ENCODE peak calls at places on chromosome 22, in seven cellular contexts. T is H1, S is GM12892, P is K562, F is HepG2, X is SK-N-SH, U is GM12878. N is an unnamed sample.

GRCh38 chr22:28989035-28989464 is 72.6 kb downstream of the C22orf31 start:
- DNase-seq in T (no peak), S (no peak), P (no peak), F (no peak), X (no peak), U (no peak), N (no peak)

GRCh38 chr22:50530857-50531545 is 1.2 kb upstream of the TYMP start:
- DNase-seq in T (peak), S (peak), P (no peak), F (peak), X (no peak), U (no peak), N (peak)

GRCh38 chr22:40381461-40381860 is 11.1 kb downstream of the SGSM3 start:
- DNase-seq in T (no peak), S (no peak), P (no peak), F (no peak), X (no peak), U (no peak), N (no peak)

GRCh38 chr22:50148991-50149721 is 21.4 kb upstream of the PANX2 start:
- DNase-seq in T (peak), S (peak), P (peak), F (peak), X (peak), U (peak), N (peak)

GRCh38 chr22:24324137-24324536 is 53.5 kb downstream of the SPECC1L start:
- DNase-seq in T (no peak), S (no peak), P (no peak), F (no peak), X (no peak), U (no peak), N (no peak)

GRCh38 chr22:50059185-50059880 is 1.2 kb upstream of the TTLL8 start:
- DNase-seq in T (no peak), S (no peak), P (peak), F (peak), X (peak), U (no peak), N (no peak)

GRCh38 chr22:38461414-38462081 is 6.3 kb upstream of the KDELR3 start:
- DNase-seq in T (peak), S (no peak), P (peak), F (peak), X (peak), U (no peak), N (peak)

GRCh38 chr22:23119492-23120414 is 22.0 kb downstream of the RSPH14 start:
- DNase-seq in T (no peak), S (no peak), P (peak), F (no peak), X (no peak), U (no peak), N (peak)

GRCh38 chr22:21646608-21647590 is 4.8 kb downstream of the SDF2L1 start:
- DNase-seq in T (peak), S (no peak), P (peak), F (peak), X (peak), U (peak), N (peak)

GRCh38 chr22:22343603-22344276 is 99.2 kb downstream of the VPREB1 start:
- DNase-seq in T (no peak), S (no peak), P (no peak), F (no peak), X (no peak), U (no peak), N (no peak)

GRCh38 chr22:35299217-35299716 is 427 bp upstream of the TOM1 start:
- DNase-seq in T (no peak), S (no peak), P (no peak), F (no peak), X (peak), U (no peak), N (no peak)

GRCh38 chr22:38927033-38927789 is 30.2 kb upstream of the APOBEC3A start:
- DNase-seq in T (peak), S (peak), P (no peak), F (no peak), X (peak), U (peak), N (peak)

GRCh38 chr22:38719196-38719595 is 13.5 kb downstream of the GTPBP1 start:
- DNase-seq in T (no peak), S (no peak), P (no peak), F (no peak), X (no peak), U (no peak), N (no peak)

GRCh38 chr22:40002935-40003715 is 8.4 kb downstream of the FAM83F start:
- DNase-seq in T (no peak), S (no peak), P (no peak), F (no peak), X (no peak), U (no peak), N (no peak)

GRCh38 chr22:23054531-23055257 is 15.6 kb upstream of the GNAZ start:
- DNase-seq in T (peak), S (no peak), P (no peak), F (no peak), X (no peak), U (peak), N (no peak)

GRCh38 chr22:34068011-34068410 is 147.7 kb upstream of the LARGE1 start:
- DNase-seq in T (no peak), S (no peak), P (no peak), F (no peak), X (no peak), U (no peak), N (no peak)

GRCh38 chr22:38505595-38506117 is 455 bp downstream of the DDX17 start:
- DNase-seq in T (no peak), S (peak), P (peak), F (no peak), X (peak), U (no peak), N (peak)

GRCh38 chr22:40423246-40423753 is 52.9 kb downstream of the SGSM3 start:
- DNase-seq in T (no peak), S (no peak), P (no peak), F (no peak), X (no peak), U (no peak), N (no peak)

GRCh38 chr22:43085658-43086606 is 3.3 kb downstream of the TTLL1 start:
- DNase-seq in T (no peak), S (no peak), P (no peak), F (no peak), X (no peak), U (peak), N (peak)

GRCh38 chr22:22930571-22931556 is 43.2 kb downstream of the IGLL5 start:
- DNase-seq in T (no peak), S (no peak), P (no peak), F (no peak), X (no peak), U (no peak), N (no peak)

GRCh38 chr22:25120761-25121212 is 78.9 kb upstream of the CRYBB3 start:
- DNase-seq in T (no peak), S (no peak), P (no peak), F (peak), X (no peak), U (no peak), N (no peak)

GRCh38 chr22:23072035-23072910 is 2.0 kb downstream of the GNAZ start:
- DNase-seq in T (no peak), S (no peak), P (no peak), F (no peak), X (no peak), U (no peak), N (no peak)

GRCh38 chr22:23856721-23857605 is 712 bp upstream of the SLC2A11 start:
- DNase-seq in T (peak), S (peak), P (no peak), F (peak), X (peak), U (no peak), N (peak)

GRCh38 chr22:20567371-20567847 is 60.0 kb downstream of the MED15 start:
- DNase-seq in T (no peak), S (no peak), P (no peak), F (no peak), X (no peak), U (no peak), N (no peak)

GRCh38 chr22:37501610-37502341 is 15.6 kb upstream of the MFNG start:
- DNase-seq in T (no peak), S (no peak), P (peak), F (peak), X (no peak), U (no peak), N (no peak)

GRCh38 chr22:22400964-22401363 is 107.6 kb downstream of the ZNF280B start:
- DNase-seq in T (no peak), S (no peak), P (no peak), F (no peak), X (no peak), U (no peak), N (no peak)

GRCh38 chr22:44712962-44713361 is 11.0 kb downstream of the PRR5 start:
- DNase-seq in T (no peak), S (no peak), P (no peak), F (no peak), X (no peak), U (no peak), N (no peak)

GRCh38 chr22:35124674-35125219 is 58.8 kb downstream of the ISX start:
- DNase-seq in T (no peak), S (no peak), P (no peak), F (no peak), X (no peak), U (no peak), N (no peak)

GRCh38 chr22:19476023-19476422 is 3.0 kb downstream of the UFD1 start:
- DNase-seq in T (no peak), S (no peak), P (no peak), F (no peak), X (no peak), U (no peak), N (no peak)

GRCh38 chr22:31583861-31584485 is 78.0 kb downstream of the PISD start:
- DNase-seq in T (no peak), S (no peak), P (no peak), F (no peak), X (no peak), U (no peak), N (no peak)

GRCh38 chr22:42180349-42180842 is 49.8 kb upstream of the CYP2D6 start:
- DNase-seq in T (no peak), S (no peak), P (peak), F (no peak), X (no peak), U (no peak), N (no peak)

GRCh38 chr22:43852605-43853327 is 9.5 kb downstream of the SULT4A1 start:
- DNase-seq in T (no peak), S (no peak), P (no peak), F (no peak), X (no peak), U (no peak), N (no peak)

GRCh38 chr22:23380230-23380573 is 199.9 kb downstream of the IGLL1 start:
- DNase-seq in T (no peak), S (no peak), P (peak), F (no peak), X (no peak), U (no peak), N (no peak)

GRCh38 chr22:19239464-19239863 is 52.1 kb downstream of the CLTCL1 start:
- DNase-seq in T (no peak), S (no peak), P (no peak), F (no peak), X (no peak), U (no peak), N (no peak)

GRCh38 chr22:44047891-44048301 is 23.8 kb downstream of the PARVB start:
- DNase-seq in T (no peak), S (peak), P (no peak), F (no peak), X (no peak), U (no peak), N (no peak)

GRCh38 chr22:38310518-38311330 is 6.5 kb downstream of the CSNK1E start:
- DNase-seq in T (no peak), S (no peak), P (no peak), F (no peak), X (no peak), U (no peak), N (no peak)

GRCh38 chr22:42379961-42380537 is 52.2 kb downstream of the NFAM1 start:
- DNase-seq in T (no peak), S (no peak), P (no peak), F (no peak), X (no peak), U (no peak), N (no peak)

GRCh38 chr22:39567135-39567946 is 3.2 kb upstream of the CACNA1I start:
- DNase-seq in T (no peak), S (no peak), P (no peak), F (no peak), X (no peak), U (no peak), N (no peak)

GRCh38 chr22:38193580-38193979 is 8.2 kb upstream of the MAFF start:
- DNase-seq in T (no peak), S (no peak), P (peak), F (no peak), X (no peak), U (no peak), N (no peak)

GRCh38 chr22:36360871-36361383 is 26.8 kb downstream of the MYH9 start:
- DNase-seq in T (no peak), S (no peak), P (no peak), F (no peak), X (no peak), U (no peak), N (no peak)
- TF ChIP-seq TAF1 in T (peak), S (no peak), P (no peak), F (no peak), X (no peak), U (no peak), N (no peak)

GRCh38 chr22:17162731-17163130 is 3.7 kb upstream of the HDHD5 start:
- DNase-seq in T (no peak), S (no peak), P (no peak), F (no peak), X (no peak), U (no peak), N (no peak)

GRCh38 chr22:17164392-17165024 is 5.4 kb upstream of the HDHD5 start:
- DNase-seq in T (no peak), S (no peak), P (no peak), F (no peak), X (peak), U (no peak), N (no peak)

GRCh38 chr22:17171016-17171312 is 11.9 kb upstream of the HDHD5 start:
- DNase-seq in T (no peak), S (no peak), P (no peak), F (no peak), X (no peak), U (no peak), N (no peak)

GRCh38 chr22:17171313-17172171 is 12.5 kb upstream of the HDHD5 start:
- DNase-seq in T (peak), S (peak), P (peak), F (peak), X (peak), U (no peak), N (peak)

DNA sequence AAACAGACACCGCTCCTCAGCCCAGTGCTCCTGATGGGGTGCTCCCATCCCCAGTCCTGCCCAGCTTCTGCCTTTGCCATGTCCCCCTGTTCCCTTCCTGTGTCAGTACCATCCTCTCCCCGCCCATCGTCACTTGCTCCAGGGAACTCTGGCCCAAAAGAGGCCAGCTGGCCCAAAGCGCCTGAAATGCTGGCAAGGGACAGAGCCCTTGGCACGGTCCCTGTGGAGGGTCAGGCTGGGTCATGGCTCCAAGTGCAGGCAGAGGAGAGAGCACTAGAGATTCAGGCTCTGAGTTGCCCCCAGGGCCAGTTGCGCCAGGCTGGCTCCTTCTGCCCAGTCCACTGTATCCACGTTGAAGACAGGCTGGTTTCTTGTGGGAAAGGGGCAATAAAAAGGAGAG is 8.4 kb upstream of the HDHD5 start:
- DNase-seq in T (no peak), S (no peak), P (no peak), F (no peak), X (no peak), U (no peak), N (no peak)
- TF ChIP-seq TAF1 in T (no peak), S (no peak), P (no peak), F (no peak), X (no peak), U (no peak), N (no peak)

DNA sequence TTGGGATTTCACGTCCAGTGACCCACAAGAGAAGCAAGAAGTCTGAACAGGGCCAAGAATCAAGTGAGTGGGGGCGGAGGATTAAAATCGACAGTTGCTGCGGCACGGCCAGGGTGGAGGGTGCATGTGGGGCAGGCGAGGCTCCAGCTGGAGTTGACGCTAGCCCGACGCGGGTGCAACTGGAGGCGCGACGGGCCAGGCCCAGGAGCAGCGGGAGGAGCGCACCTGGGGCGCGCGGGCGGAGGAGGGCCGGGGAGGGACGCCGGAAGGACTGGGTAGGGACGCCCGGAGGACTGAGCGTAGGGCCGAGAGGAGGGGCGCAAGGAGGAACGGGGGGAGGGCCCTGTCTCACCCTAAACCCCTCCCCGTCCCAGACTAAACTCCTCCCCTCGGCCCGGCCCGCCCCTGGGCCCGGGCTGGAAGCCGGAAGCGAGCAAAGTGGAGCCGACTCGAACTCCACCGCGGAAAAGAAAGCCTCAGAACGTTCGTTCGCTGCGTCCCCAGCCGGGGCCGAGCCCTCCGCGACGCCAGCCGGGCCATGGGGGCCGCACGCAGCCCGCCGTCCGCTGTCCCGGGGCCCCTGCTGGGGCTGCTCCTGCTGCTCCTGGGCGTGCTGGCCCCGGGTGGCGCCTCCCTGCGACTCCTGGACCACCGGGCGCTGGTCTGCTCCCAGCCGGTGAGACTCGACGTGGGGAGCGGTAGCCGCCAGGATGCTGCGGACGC is at the start of gene IL17RA:
- DNase-seq in T (peak), S (peak), P (peak), F (peak), X (peak), U (peak), N (peak)
- TF ChIP-seq TAF1 in T (peak), S (peak), P (no peak), F (peak), X (no peak), U (peak), N (peak)

GRCh38 chr22:30416403-30416802 is 9.2 kb upstream of the MTFP1 start:
- DNase-seq in T (no peak), S (no peak), P (no peak), F (peak), X (no peak), U (no peak), N (no peak)
- TF ChIP-seq TAF1 in T (no peak), S (no peak), P (no peak), F (no peak), X (no peak), U (no peak), N (no peak)

GRCh38 chr22:32994046-32994827 is 63.9 kb downstream of the SYN3 start:
- DNase-seq in T (peak), S (no peak), P (no peak), F (no peak), X (no peak), U (no peak), N (no peak)
- TF ChIP-seq TAF1 in T (no peak), S (no peak), P (no peak), F (no peak), X (no peak), U (no peak), N (no peak)

GRCh38 chr22:46008291-46008690 is 31.3 kb upstream of the WNT7B start:
- DNase-seq in T (no peak), S (no peak), P (no peak), F (no peak), X (peak), U (no peak), N (no peak)
- TF ChIP-seq TAF1 in T (no peak), S (no peak), P (no peak), F (no peak), X (no peak), U (no peak), N (no peak)

DNA sequence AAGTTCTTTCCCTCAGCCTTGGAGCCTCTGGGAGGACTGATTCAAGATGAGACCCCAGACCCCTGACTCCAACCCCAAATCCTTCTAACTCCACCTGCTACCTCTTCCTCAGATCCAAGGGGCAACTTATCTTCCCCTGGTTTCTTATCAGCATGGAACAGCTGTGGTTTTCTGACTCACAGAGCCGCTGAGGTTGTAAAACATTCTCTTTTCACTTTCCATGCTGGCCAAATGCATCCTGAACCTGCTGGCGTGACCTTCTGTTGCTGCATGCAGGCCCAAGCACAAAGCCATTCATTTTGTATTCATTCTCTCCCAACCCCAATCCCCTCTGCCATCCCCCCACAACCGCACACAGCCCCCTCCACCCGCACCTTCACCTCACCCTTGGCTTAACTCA is 70.3 kb downstream of the SEZ6L start:
- DNase-seq in T (no peak), S (no peak), P (peak), F (no peak), X (no peak), U (no peak), N (no peak)
- TF ChIP-seq TAF1 in T (no peak), S (no peak), P (no peak), F (no peak), X (no peak), U (no peak), N (no peak)

GRCh38 chr22:48343461-48343860 is 1484.2 kb downstream of the BRD1 start:
- DNase-seq in T (no peak), S (no peak), P (no peak), F (no peak), X (no peak), U (no peak), N (no peak)

GRCh38 chr22:48347311-48347710 is 1480.4 kb downstream of the BRD1 start:
- DNase-seq in T (no peak), S (no peak), P (no peak), F (no peak), X (no peak), U (no peak), N (no peak)

GRCh38 chr22:48346311-48346710 is 1481.4 kb downstream of the BRD1 start:
- DNase-seq in T (no peak), S (no peak), P (no peak), F (no peak), X (no peak), U (no peak), N (no peak)

GRCh38 chr22:48346911-48347310 is 1480.8 kb downstream of the BRD1 start:
- DNase-seq in T (no peak), S (no peak), P (no peak), F (no peak), X (no peak), U (no peak), N (no peak)

GRCh38 chr22:48345631-48346030 is 1482.0 kb downstream of the BRD1 start:
- DNase-seq in T (no peak), S (no peak), P (no peak), F (no peak), X (no peak), U (no peak), N (no peak)
- TF ChIP-seq TAF1 in T (no peak), S (no peak), P (no peak), F (no peak), X (no peak), U (no peak), N (no peak)